ENCODE peak calls at places on chromosome 4, in eight cellular contexts. X, L, T, D, K, C, F and P are unnamed samples. For H3K4me1, the result is how much of the 10 kb centered on the place peaks cover.

GRCh38 chr4:5955201-5955821 is 62.4 kb upstream of the CRMP1 start:
- DNase-seq in T (no peak), C (no peak), F (no peak), L (no peak), D (no peak), K (no peak), X (no peak), P (no peak)

GRCh38 chr4:83561381-83561780 is 25.5 kb downstream of the GPAT3 start:
- DNase-seq in K (peak), C (no peak), D (peak), F (no peak), X (no peak), T (peak), L (no peak), P (no peak)

GRCh38 chr4:88341227-88342192 is 37.1 kb upstream of the HERC6 start:
- DNase-seq in T (peak), X (no peak), K (peak), D (peak), C (no peak), F (no peak), L (no peak), P (no peak)

GRCh38 chr4:102789317-102789717 is 28.5 kb upstream of the MANBA start:
- DNase-seq in D (peak), C (no peak), T (no peak), K (peak), X (no peak), F (no peak), L (no peak), P (no peak)

GRCh38 chr4:182662551-182662950 is 254.6 kb downstream of the DCTD start:
- DNase-seq in L (no peak), K (no peak), F (no peak), C (no peak), T (no peak), D (no peak), X (no peak), P (no peak)

GRCh38 chr4:92969650-92970370 is 666.0 kb downstream of the GRID2 start:
- DNase-seq in X (no peak), K (peak), F (no peak), C (no peak), L (no peak), D (peak), T (peak), P (no peak)

GRCh38 chr4:90317785-90318184 is 190.6 kb downstream of the CCSER1 start:
- DNase-seq in L (no peak), F (no peak), D (peak), C (no peak), T (no peak), X (no peak), K (peak), P (no peak)

GRCh38 chr4:18197467-18197866 is 175.9 kb upstream of the LCORL start:
- DNase-seq in X (no peak), T (no peak), C (no peak), L (no peak), D (no peak), K (no peak), F (no peak), P (no peak)

GRCh38 chr4:98996056-98996941 is 778 bp downstream of the METAP1 start:
- DNase-seq in X (no peak), D (peak), C (peak), T (peak), F (no peak), K (peak), L (no peak), P (no peak)

GRCh38 chr4:140968371-140968770 is 164.9 kb downstream of the RNF150 start:
- DNase-seq in C (no peak), T (no peak), D (no peak), K (peak), F (no peak), X (no peak), L (no peak), P (no peak)

GRCh38 chr4:81472249-81473085 is 760 bp upstream of the RASGEF1B start:
- DNase-seq in C (peak), L (peak), F (no peak), X (peak), K (peak), D (peak), T (peak), P (peak)

GRCh38 chr4:175833574-175834350 is 21.7 kb upstream of the GPM6A start:
- DNase-seq in F (no peak), L (no peak), T (no peak), C (no peak), K (no peak), X (no peak), D (no peak), P (no peak)

GRCh38 chr4:31015123-31015522 is 295.0 kb downstream of the PCDH7 start:
- DNase-seq in X (no peak), F (no peak), C (no peak), L (no peak), D (no peak), T (no peak), K (no peak), P (no peak)

GRCh38 chr4:63620271-63620670 is 789.0 kb downstream of the TECRL start:
- DNase-seq in L (no peak), C (no peak), X (no peak), D (no peak), T (no peak), K (no peak), F (no peak), P (no peak)

GRCh38 chr4:76779740-76780459 is 118.0 kb downstream of the SOWAHB start:
- DNase-seq in F (no peak), L (no peak), X (no peak), C (no peak), K (no peak), D (peak), T (no peak), P (no peak)

GRCh38 chr4:141036786-141037185 is 96.5 kb downstream of the RNF150 start:
- DNase-seq in L (no peak), D (peak), T (no peak), F (no peak), X (no peak), C (no peak), K (no peak), P (no peak)

GRCh38 chr4:88225216-88226107 is 58.9 kb downstream of the PPM1K start:
- DNase-seq in F (no peak), C (no peak), X (no peak), K (no peak), D (no peak), L (no peak), T (no peak), P (no peak)

GRCh38 chr4:16772366-16772850 is 126.0 kb downstream of the LDB2 start:
- DNase-seq in K (peak), T (no peak), D (peak), C (no peak), L (no peak), X (no peak), F (no peak), P (no peak)

GRCh38 chr4:128220286-128221235 is 67.1 kb downstream of the PGRMC2 start:
- DNase-seq in F (no peak), C (no peak), K (peak), D (peak), T (peak), X (no peak), L (no peak), P (no peak)

GRCh38 chr4:10879411-10880110 is 195.0 kb upstream of the CLNK start:
- DNase-seq in L (no peak), F (no peak), K (peak), D (peak), C (no peak), X (no peak), T (no peak), P (no peak)

GRCh38 chr4:83639849-83640493 is 104.1 kb downstream of the GPAT3 start:
- DNase-seq in X (peak), F (no peak), L (no peak), T (peak), D (peak), C (peak), K (peak), P (peak)

GRCh38 chr4:105619193-105619931 is 66.9 kb downstream of the ARHGEF38 start:
- DNase-seq in T (no peak), F (peak), X (peak), L (peak), D (peak), K (no peak), C (no peak), P (no peak)

GRCh38 chr4:146029939-146030710 is 91.5 kb upstream of the ZNF827 start:
- DNase-seq in T (no peak), X (no peak), K (no peak), D (peak), L (no peak), F (no peak), C (no peak), P (no peak)

GRCh38 chr4:84497220-84497834 is 1.8 kb downstream of the NKX6-1 start:
- DNase-seq in X (no peak), K (peak), C (no peak), T (no peak), L (no peak), F (no peak), D (no peak), P (no peak)

DNA sequence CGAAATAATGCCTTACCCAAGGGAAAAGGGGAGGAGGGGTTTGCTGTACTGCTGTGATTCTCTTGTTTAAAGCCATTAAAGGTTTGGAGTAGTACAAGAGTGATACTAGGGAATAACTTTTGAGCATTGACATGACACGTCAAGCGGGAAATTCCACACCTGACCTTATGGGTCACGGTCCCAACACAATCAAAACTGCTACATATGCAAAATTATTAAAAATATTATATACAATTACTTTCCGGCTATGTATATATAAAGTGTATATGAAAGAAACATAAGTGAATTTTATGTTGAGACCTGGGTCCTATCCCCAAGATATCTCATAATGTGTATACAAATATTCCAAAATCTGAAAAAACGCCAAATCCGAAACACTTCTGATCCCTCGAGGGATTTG is 21.0 kb downstream of the FNIP2 start:
- DNase-seq in K (no peak), X (no peak), T (no peak), L (no peak), F (no peak), D (no peak), C (no peak), P (no peak)
- H3K4me1 ChIP-seq in K (under half), X (under half), T (under half), L (under half), F (half or more), D (under half), C (under half), P (under half)

GRCh38 chr4:139560396-139561084 is 4.5 kb upstream of the SETD7 start:
- DNase-seq in X (no peak), T (no peak), C (no peak), F (no peak), L (no peak), K (no peak), D (no peak), P (no peak)
- H3K27ac ChIP-seq in X (no peak), T (no peak), C (no peak), F (peak), L (no peak), K (no peak), D (no peak), P (no peak)

GRCh38 chr4:1726146-1726934 is 5.0 kb downstream of the TACC3 start:
- DNase-seq in K (peak), L (peak), F (peak), C (peak), X (peak), T (peak), D (peak), P (peak)
- H3K4me1 ChIP-seq in K (under half), L (under half), F (under half), C (under half), X (under half), T (half or more), D (under half), P (under half)

DNA sequence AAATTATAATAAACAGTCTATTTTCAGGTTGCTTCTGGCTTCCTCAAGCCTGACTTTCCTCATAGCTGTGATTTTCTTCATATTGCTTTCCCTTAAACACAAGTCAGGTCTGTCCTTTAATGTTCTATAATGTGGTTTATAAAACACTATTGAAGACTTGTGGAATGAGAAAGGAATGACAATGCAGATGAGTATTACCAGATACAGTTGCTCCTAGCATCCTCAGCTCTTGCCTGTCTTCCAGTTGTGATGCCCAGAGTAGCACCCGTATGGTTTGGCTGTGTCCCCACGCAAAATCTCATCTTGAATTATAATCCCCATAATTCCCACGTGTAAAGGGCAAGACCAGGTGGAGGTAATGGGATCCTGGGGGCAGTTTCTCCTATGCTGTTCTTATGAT is 265.7 kb upstream of the BOD1L1 start:
- DNase-seq in T (no peak), C (no peak), X (no peak), D (no peak), K (peak), L (no peak), F (no peak), P (no peak)
- H3K27ac ChIP-seq in T (peak), C (no peak), X (peak), D (peak), K (peak), L (no peak), F (no peak), P (no peak)

DNA sequence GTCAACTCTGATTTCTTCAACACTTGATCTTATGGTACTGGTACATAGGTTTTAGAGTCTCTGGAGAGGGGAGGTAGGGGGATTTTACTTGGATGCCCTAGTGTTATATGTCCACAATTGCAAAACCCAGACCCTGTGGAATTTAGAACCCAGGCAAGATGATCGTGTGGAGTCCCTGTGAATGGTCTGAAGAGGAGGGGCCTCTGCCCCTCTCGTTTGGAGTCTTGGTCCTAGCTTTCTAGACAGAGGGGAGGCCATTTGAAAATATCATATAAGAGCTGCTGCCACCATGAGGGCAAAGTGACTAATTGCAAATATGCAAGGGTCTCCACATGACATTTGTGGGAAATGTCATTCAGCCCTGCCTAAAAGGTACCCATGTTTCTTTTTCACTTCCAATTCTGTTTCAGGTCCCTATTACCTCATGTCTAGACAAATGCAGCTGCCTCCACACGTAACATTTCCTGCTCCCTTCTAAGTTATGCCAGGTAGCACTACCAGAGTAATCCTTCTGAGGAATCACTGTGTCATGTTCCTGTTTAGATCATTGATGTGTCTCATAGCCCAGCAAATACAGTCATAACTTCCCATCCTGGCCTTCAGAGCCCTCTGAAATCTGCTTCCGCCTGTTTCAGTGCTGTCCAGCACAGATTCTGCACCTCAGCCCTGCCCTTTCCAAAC is 126.8 kb downstream of the KLHL8 start:
- DNase-seq in L (no peak), D (peak), T (peak), C (peak), X (no peak), F (no peak), K (peak), P (no peak)
- H3K4me1 ChIP-seq in L (under half), D (under half), T (under half), C (under half), X (under half), F (under half), K (under half), P (under half)